ENCODE peak calls at places on chromosome 17, in four cellular contexts. Y, O, L and J are unnamed samples.

GRCh38 chr17:49210158-49211029 is at the start of the genes ABI3 and GNGT2:
- DNase-seq in Y (peak), O (no peak), L (peak), J (peak)

GRCh38 chr17:17269926-17270773 is 10.9 kb downstream of the COPS3 start:
- DNase-seq in Y (no peak), O (no peak), L (peak), J (no peak)

GRCh38 chr17:8894673-8895578 is 27.5 kb upstream of the PIK3R6 start:
- DNase-seq in Y (peak), O (peak), L (peak), J (no peak)

GRCh38 chr17:57429966-57430365 is 173.6 kb downstream of the MSI2 start:
- DNase-seq in Y (no peak), O (no peak), L (no peak), J (no peak)

GRCh38 chr17:34307110-34307509 is 12.1 kb upstream of the CCL8 start:
- DNase-seq in Y (peak), O (no peak), L (no peak), J (no peak)

GRCh38 chr17:40373324-40373723 is 8.8 kb upstream of the GJD3 start:
- DNase-seq in Y (no peak), O (peak), L (no peak), J (no peak)

GRCh38 chr17:50837286-50837979 is 2.0 kb downstream of the WFIKKN2 start:
- DNase-seq in Y (peak), O (no peak), L (no peak), J (no peak)

GRCh38 chr17:74520790-74521480 is 10.3 kb downstream of the CD300LB start:
- DNase-seq in Y (no peak), O (no peak), L (no peak), J (no peak)

GRCh38 chr17:49407981-49408501 is 6.6 kb downstream of the PHB1 start:
- DNase-seq in Y (peak), O (no peak), L (peak), J (no peak)

GRCh38 chr17:82050761-82051641 is 610 bp downstream of the RFNG start:
- DNase-seq in Y (no peak), O (no peak), L (no peak), J (no peak)

GRCh38 chr17:79793924-79794304 is 3.0 kb downstream of the CBX8 start:
- DNase-seq in Y (peak), O (no peak), L (no peak), J (no peak)

GRCh38 chr17:79919164-79919585 is 79.9 kb upstream of the CBX4 start:
- DNase-seq in Y (peak), O (no peak), L (no peak), J (peak)

GRCh38 chr17:29763273-29763672 is 140.6 kb upstream of the CORO6 start:
- DNase-seq in Y (no peak), O (no peak), L (no peak), J (no peak)

GRCh38 chr17:2909853-2910234 is 113.6 kb downstream of the RAP1GAP2 start:
- DNase-seq in Y (peak), O (no peak), L (no peak), J (no peak)

GRCh38 chr17:45172541-45173286 is 11.0 kb downstream of the HEXIM2 start:
- DNase-seq in Y (peak), O (no peak), L (peak), J (peak)